ENCODE peak calls at places on chromosomes 1 and 21, in six cellular contexts. One of them, this sample, is unnamed.

GRCh38 chr1:61640531-61641125 is 84.3 kb downstream of the TM2D1 start:
- DNase-seq in NCI-H187: no peak
- DNase-seq in adrenal gland: no peak
- DNase-seq in left ventricle myocardium inferior: peak; percentile 23
- DNase-seq in HuH-7: no peak
- DNase-seq in activated T-helper 1 cell treated with Interleukin-2 at 50 U/mL for 16 hours: no peak
- DNase-seq in this sample: peak; percentile 57

GRCh38 chr1:25053576-25054075 is 123.5 kb upstream of the RUNX3 start:
- DNase-seq in NCI-H187: no peak
- DNase-seq in adrenal gland: no peak
- DNase-seq in left ventricle myocardium inferior: no peak
- DNase-seq in HuH-7: no peak
- DNase-seq in activated T-helper 1 cell treated with Interleukin-2 at 50 U/mL for 16 hours: no peak
- DNase-seq in this sample: no peak

GRCh38 chr1:24003331-24003972 is 23.3 kb upstream of the SRSF10 start:
- DNase-seq in NCI-H187: peak; percentile 54
- DNase-seq in adrenal gland: no peak
- DNase-seq in left ventricle myocardium inferior: no peak
- DNase-seq in HuH-7: peak; percentile 63
- DNase-seq in activated T-helper 1 cell treated with Interleukin-2 at 50 U/mL for 16 hours: no peak
- DNase-seq in this sample: no peak

GRCh38 chr1:152654110-152654509 is 9.1 kb upstream of the LCE2D start:
- DNase-seq in NCI-H187: peak; percentile 65
- DNase-seq in adrenal gland: peak; percentile 17
- DNase-seq in left ventricle myocardium inferior: no peak
- DNase-seq in HuH-7: peak; percentile 49
- DNase-seq in activated T-helper 1 cell treated with Interleukin-2 at 50 U/mL for 16 hours: no peak
- DNase-seq in this sample: no peak

GRCh38 chr1:101004061-101004460 is 21.5 kb downstream of the DPH5 start:
- DNase-seq in NCI-H187: no peak
- DNase-seq in adrenal gland: no peak
- DNase-seq in left ventricle myocardium inferior: no peak
- DNase-seq in HuH-7: peak; percentile 40
- DNase-seq in activated T-helper 1 cell treated with Interleukin-2 at 50 U/mL for 16 hours: no peak
- DNase-seq in this sample: no peak

GRCh38 chr21:38333290-38334272 is 76.8 kb downstream of the KCNJ15 start:
- DNase-seq in NCI-H187: no peak
- DNase-seq in adrenal gland: no peak
- DNase-seq in left ventricle myocardium inferior: peak; percentile 34
- DNase-seq in HuH-7: no peak
- DNase-seq in activated T-helper 1 cell treated with Interleukin-2 at 50 U/mL for 16 hours: no peak
- DNase-seq in this sample: no peak

GRCh38 chr1:101105877-101106276 is 80.3 kb upstream of the DPH5 start:
- DNase-seq in NCI-H187: no peak
- DNase-seq in adrenal gland: no peak
- DNase-seq in left ventricle myocardium inferior: no peak
- DNase-seq in HuH-7: no peak
- DNase-seq in activated T-helper 1 cell treated with Interleukin-2 at 50 U/mL for 16 hours: no peak
- DNase-seq in this sample: no peak

GRCh38 chr1:184567016-184567415 is 180.2 kb downstream of the C1orf21 start:
- DNase-seq in NCI-H187: no peak
- DNase-seq in adrenal gland: no peak
- DNase-seq in left ventricle myocardium inferior: no peak
- DNase-seq in HuH-7: no peak
- DNase-seq in activated T-helper 1 cell treated with Interleukin-2 at 50 U/mL for 16 hours: no peak
- DNase-seq in this sample: no peak

GRCh38 chr1:237032029-237032428 is 10.0 kb upstream of the RYR2 start:
- DNase-seq in NCI-H187: no peak
- DNase-seq in adrenal gland: no peak
- DNase-seq in left ventricle myocardium inferior: no peak
- DNase-seq in HuH-7: no peak
- DNase-seq in activated T-helper 1 cell treated with Interleukin-2 at 50 U/mL for 16 hours: no peak
- DNase-seq in this sample: no peak

GRCh38 chr1:115679141-115679611 is 37.4 kb downstream of the VANGL1 start:
- DNase-seq in NCI-H187: no peak
- DNase-seq in adrenal gland: peak; percentile 77
- DNase-seq in left ventricle myocardium inferior: peak; percentile 29
- DNase-seq in HuH-7: no peak
- DNase-seq in activated T-helper 1 cell treated with Interleukin-2 at 50 U/mL for 16 hours: no peak
- DNase-seq in this sample: peak; percentile 67

This sample was measured in sciatic nerve.